ENCODE peak calls at places on chromosomes 5 and 9, in six cellular contexts. One of them, this sample, is unnamed.

GRCh38 chr9:131503626-131504465 is 1.1 kb downstream of the POMT1 start:
- DNase-seq in smooth muscle cell of the brain vasculature: no peak
- DNase-seq in stimulated activated CD4-positive, alpha-beta T cell treated with anti-CD3 and anti-CD28 coated beads, Interleukin-2, amount 100 ng/mL, for 24 hours: peak
- DNase-seq in AG08395: peak
- DNase-seq in AG09309: no peak
- DNase-seq in NCI-H2081: no peak
- DNase-seq in this sample: peak

GRCh38 chr5:132456553-132457361 is 33.8 kb downstream of the IRF1 start:
- DNase-seq in smooth muscle cell of the brain vasculature: no peak
- DNase-seq in stimulated activated CD4-positive, alpha-beta T cell treated with anti-CD3 and anti-CD28 coated beads, Interleukin-2, amount 100 ng/mL, for 24 hours: peak
- DNase-seq in AG08395: peak
- DNase-seq in AG09309: no peak
- DNase-seq in NCI-H2081: no peak
- DNase-seq in this sample: no peak

GRCh38 chr5:66710557-66710956 is 114.4 kb downstream of the MAST4 start:
- DNase-seq in smooth muscle cell of the brain vasculature: peak
- DNase-seq in stimulated activated CD4-positive, alpha-beta T cell treated with anti-CD3 and anti-CD28 coated beads, Interleukin-2, amount 100 ng/mL, for 24 hours: no peak
- DNase-seq in AG08395: no peak
- DNase-seq in AG09309: no peak
- DNase-seq in NCI-H2081: no peak
- DNase-seq in this sample: no peak

GRCh38 chr5:54845567-54845941 is 139.8 kb downstream of the ESM1 start:
- DNase-seq in smooth muscle cell of the brain vasculature: no peak
- DNase-seq in stimulated activated CD4-positive, alpha-beta T cell treated with anti-CD3 and anti-CD28 coated beads, Interleukin-2, amount 100 ng/mL, for 24 hours: no peak
- DNase-seq in AG08395: peak
- DNase-seq in AG09309: no peak
- DNase-seq in NCI-H2081: no peak
- DNase-seq in this sample: no peak

GRCh38 chr9:116233160-116233530 is 79.6 kb downstream of the PAPPA start:
- DNase-seq in smooth muscle cell of the brain vasculature: no peak
- DNase-seq in stimulated activated CD4-positive, alpha-beta T cell treated with anti-CD3 and anti-CD28 coated beads, Interleukin-2, amount 100 ng/mL, for 24 hours: no peak
- DNase-seq in AG08395: no peak
- DNase-seq in AG09309: no peak
- DNase-seq in NCI-H2081: no peak
- DNase-seq in this sample: no peak

GRCh38 chr9:28770226-28770625 is 1196.9 kb upstream of the C9orf72 start:
- DNase-seq in smooth muscle cell of the brain vasculature: no peak
- DNase-seq in stimulated activated CD4-positive, alpha-beta T cell treated with anti-CD3 and anti-CD28 coated beads, Interleukin-2, amount 100 ng/mL, for 24 hours: no peak
- DNase-seq in AG08395: no peak
- DNase-seq in AG09309: no peak
- DNase-seq in NCI-H2081: no peak
- DNase-seq in this sample: no peak

GRCh38 chr9:79134654-79135053 is 437.1 kb upstream of the TLE4 start:
- DNase-seq in smooth muscle cell of the brain vasculature: no peak
- DNase-seq in stimulated activated CD4-positive, alpha-beta T cell treated with anti-CD3 and anti-CD28 coated beads, Interleukin-2, amount 100 ng/mL, for 24 hours: no peak
- DNase-seq in AG08395: peak
- DNase-seq in AG09309: no peak
- DNase-seq in NCI-H2081: no peak
- DNase-seq in this sample: no peak

GRCh38 chr5:167743685-167744084 is 547.8 kb upstream of the WWC1 start:
- DNase-seq in smooth muscle cell of the brain vasculature: no peak
- DNase-seq in stimulated activated CD4-positive, alpha-beta T cell treated with anti-CD3 and anti-CD28 coated beads, Interleukin-2, amount 100 ng/mL, for 24 hours: no peak
- DNase-seq in AG08395: peak
- DNase-seq in AG09309: peak
- DNase-seq in NCI-H2081: no peak
- DNase-seq in this sample: no peak

This sample was measured in HuH-7.